ENCODE peak calls at places on chromosomes 13 and 19, in four cellular contexts. B, F, E and G are unnamed samples.
A peak's percentile ranks its signal among the peaks of the same experiment; 100 is the strongest.

GRCh38 chr13:25802579-25802978 is 249.2 kb downstream of the SHISA2 start:
- DNase-seq in E (no peak), B (no peak), F (no peak), G (no peak)

GRCh38 chr13:73593199-73593765 is 534.5 kb downstream of the KLF5 start:
- DNase-seq in E (no peak), F (no peak), B (no peak), G (no peak)

GRCh38 chr13:29886446-29886845 is 36.0 kb upstream of the UBL3 start:
- DNase-seq in E (no peak), B (no peak), F (no peak), G (no peak)

GRCh38 chr13:90564096-90564495 is 783.4 kb upstream of the MIR17HG start:
- DNase-seq in E (no peak), F (no peak), B (no peak), G (no peak)

GRCh38 chr13:41028051-41028450 is 8.9 kb upstream of the ELF1 start:
- DNase-seq in F (no peak), B (no peak), E (peak; percentile 40), G (no peak)

GRCh38 chr13:95494082-95494681 is 58.3 kb upstream of the CLDN10 start:
- DNase-seq in B (peak; percentile 76), E (peak; percentile 59), F (no peak), G (no peak)

GRCh38 chr13:59679239-59679638 is 484.5 kb downstream of the DIAPH3 start:
- DNase-seq in B (no peak), E (no peak), F (no peak), G (no peak)

GRCh38 chr13:77047649-77048343 is 20.8 kb upstream of the FBXL3 start:
- DNase-seq in E (no peak), F (no peak), B (no peak), G (no peak)

GRCh38 chr19:48991823-48992570 is 1.1 kb downstream of the GYS1 start:
- DNase-seq in B (peak; percentile 81), E (peak; percentile 77), F (peak; percentile 72), G (peak; percentile 89)

GRCh38 chr13:97435794-97436193 is 1.8 kb downstream of the RAP2A start:
- DNase-seq in E (no peak), B (peak; percentile 33), F (no peak), G (no peak)

GRCh38 chr13:79385694-79386093 is 20.4 kb downstream of the RBM26 start:
- DNase-seq in B (no peak), F (no peak), E (no peak), G (no peak)

GRCh38 chr13:42696191-42696590 is 85.2 kb upstream of the FAM216B start:
- DNase-seq in E (peak; percentile 74), F (no peak), B (peak; percentile 12), G (no peak)

GRCh38 chr13:74683411-74683810 is 549.2 kb upstream of the KLF12 start:
- DNase-seq in E (no peak), B (no peak), F (no peak), G (no peak)

GRCh38 chr19:55368701-55369563 is 1.3 kb downstream of the IL11 start:
- DNase-seq in F (no peak), B (no peak), E (peak; percentile 16), G (no peak)

GRCh38 chr13:72304121-72304745 is 423.2 kb downstream of the MZT1 start:
- DNase-seq in B (peak; percentile 88), E (no peak), F (no peak), G (no peak)

GRCh38 chr19:55088021-55088451 is 12.4 kb downstream of the EPS8L1 start:
- DNase-seq in F (no peak), E (no peak), B (no peak), G (no peak)

GRCh38 chr13:99969368-99969933 is 2.1 kb downstream of the ZIC5 start:
- DNase-seq in B (no peak), F (peak; percentile 38), E (no peak), G (no peak)

GRCh38 chr19:47614559-47614958 is 5.6 kb downstream of the BICRA start:
- DNase-seq in E (no peak), B (no peak), F (no peak), G (no peak)

GRCh38 chr13:106507560-106508274 is 27.7 kb downstream of the EFNB2 start:
- DNase-seq in E (peak; percentile 96), F (no peak), B (peak; percentile 98), G (no peak)

DNA sequence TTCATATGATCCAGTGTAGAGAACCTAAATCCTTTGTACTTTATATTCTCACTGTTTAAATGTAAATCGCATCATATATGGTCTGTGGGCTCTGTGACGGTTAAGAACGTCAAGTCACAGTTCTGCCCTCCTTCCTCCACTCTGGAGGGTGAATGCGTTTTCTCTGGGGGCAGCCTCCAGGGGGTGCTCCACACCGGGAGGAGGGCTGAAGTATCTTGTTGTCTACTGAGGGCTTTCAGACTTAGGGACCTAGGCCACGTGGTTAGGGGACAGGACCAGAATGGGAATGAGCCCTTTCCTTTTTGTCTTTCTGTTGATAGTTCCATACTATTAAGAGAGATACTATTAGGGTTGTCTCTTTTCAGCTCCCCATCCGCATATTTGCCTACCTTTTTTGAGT is 504.9 kb downstream of the FGF9 start:
- DNase-seq in F (no peak), E (no peak), B (no peak), G (no peak)
- TF ChIP-seq CTCF in F (no peak), E (no peak), B (no peak), G (no peak)

DNA sequence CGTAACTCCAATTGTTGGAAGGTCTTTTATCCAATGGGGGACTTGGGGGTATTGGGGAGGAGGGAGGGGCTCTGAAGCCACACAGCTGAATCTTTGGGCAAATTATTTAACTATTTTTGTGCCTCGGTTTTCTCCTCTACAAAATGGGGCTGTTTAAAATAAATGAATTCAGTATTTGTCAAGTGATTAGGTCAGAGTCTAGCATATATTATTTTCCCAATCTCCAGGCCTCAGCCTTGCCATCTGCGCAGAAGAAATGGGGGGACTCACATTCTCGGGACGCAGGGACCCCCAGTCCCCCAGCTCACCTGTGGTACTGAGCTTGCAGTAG is 1.5 kb downstream of the TLE5 start:
- DNase-seq in F (no peak), E (no peak), B (no peak), G (no peak)
- H3K27me3 ChIP-seq in F (no peaks in the 10 kb centered on the region), E (no peaks in the 10 kb centered on the region), B (no peaks in the 10 kb centered on the region), G (no peaks in the 10 kb centered on the region)

DNA sequence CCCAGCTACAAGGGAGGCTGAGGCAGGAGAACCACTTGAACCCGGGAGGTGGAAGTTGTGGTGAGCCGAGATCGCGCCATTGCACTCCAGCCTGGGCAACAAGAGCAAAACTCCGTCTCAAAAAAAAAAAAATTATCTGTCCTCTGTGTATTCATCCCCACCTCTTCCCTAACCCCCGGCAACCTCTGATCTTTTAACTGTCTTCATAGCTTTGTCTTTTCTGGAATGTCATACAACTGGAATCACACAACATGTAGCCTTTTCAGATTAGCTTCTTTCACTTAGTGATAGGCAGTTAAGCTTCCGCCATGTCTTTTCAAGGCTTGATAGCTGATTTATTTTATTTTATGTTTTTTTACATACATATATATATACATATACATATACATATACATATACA is 8.4 kb upstream of the S1PR5 start:
- DNase-seq in B (no peak), E (no peak), F (no peak), G (no peak)
- TF ChIP-seq CTCF in B (no peak), E (no peak), F (no peak), G (no peak)

GRCh38 chr19:28736528-28736927 is 476.4 kb downstream of the UQCRFS1 start:
- DNase-seq in F (no peak), B (peak; percentile 0), E (no peak), G (no peak)

GRCh38 chr19:28731113-28731512 is 481.8 kb downstream of the UQCRFS1 start:
- DNase-seq in B (no peak), E (no peak), F (no peak), G (no peak)

GRCh38 chr19:28727835-28728159 is 485.2 kb downstream of the UQCRFS1 start:
- DNase-seq in F (no peak), E (no peak), B (no peak), G (no peak)

GRCh38 chr19:28727133-28727834 is 485.7 kb downstream of the UQCRFS1 start:
- DNase-seq in B (peak; percentile 34), F (no peak), E (no peak), G (no peak)

DNA sequence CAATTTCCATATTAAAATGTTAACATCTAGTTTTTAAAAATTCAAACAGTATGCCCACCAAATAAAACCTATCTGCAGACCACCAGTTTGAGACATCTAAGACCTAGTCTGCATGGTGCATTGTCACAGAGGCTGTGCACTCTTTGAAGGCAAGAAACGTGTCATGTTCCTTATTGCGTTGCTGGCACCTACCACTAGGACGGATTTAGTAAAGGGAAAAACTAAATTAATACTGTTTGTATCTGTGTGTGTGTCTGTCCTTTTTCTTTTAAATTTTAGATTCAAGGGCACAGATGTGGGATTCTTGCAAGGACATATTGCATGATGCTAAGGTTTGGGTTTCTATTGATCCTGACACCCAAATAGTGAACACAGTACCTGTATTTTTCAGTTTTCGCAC is 481.4 kb downstream of the UQCRFS1 start:
- DNase-seq in F (no peak), B (no peak), E (no peak), G (no peak)
- H3K27me3 ChIP-seq in F (no peaks in the 10 kb centered on the region), B (no peaks in the 10 kb centered on the region), E (no peaks in the 10 kb centered on the region), G (peaks cover 6% of the 10 kb centered on the region)

GRCh38 chr13:46181799-46182490 is at the start of gene LCP1:
- DNase-seq in E (no peak), B (no peak), F (peak; percentile 88), G (peak; percentile 67)

GRCh38 chr13:46178821-46179220 is 3.2 kb downstream of the LCP1 start:
- DNase-seq in B (no peak), E (no peak), F (no peak), G (no peak)

GRCh38 chr13:46182491-46182877 is 507 bp upstream of the LCP1 start:
- DNase-seq in B (no peak), E (no peak), F (no peak), G (no peak)

GRCh38 chr13:46179576-46180368 is 2.2 kb downstream of the LCP1 start:
- DNase-seq in F (peak; percentile 93), B (no peak), E (no peak), G (no peak)

DNA sequence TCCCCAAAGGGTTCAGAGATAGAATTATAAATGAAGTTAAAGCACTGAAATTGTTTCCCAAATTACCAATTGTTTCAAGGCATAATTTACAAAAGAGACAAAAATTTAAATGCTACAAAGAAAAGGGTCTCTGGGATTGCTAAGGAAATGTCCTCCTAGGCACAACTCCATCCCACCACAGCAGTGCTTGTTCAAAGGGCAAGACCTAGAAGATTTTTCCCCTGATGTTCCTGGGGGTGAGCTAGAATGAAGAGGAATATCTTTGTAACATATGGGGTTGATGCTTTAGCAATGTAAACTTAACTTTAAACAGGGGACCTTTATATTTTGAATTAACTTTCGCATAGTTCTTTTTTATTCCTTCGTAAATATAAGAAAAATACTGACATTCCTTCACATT is 1.6 kb downstream of the LCP1 start:
- DNase-seq in B (no peak), F (no peak), E (no peak), G (no peak)
- TF ChIP-seq CTCF in B (no peak), F (no peak), E (no peak), G (no peak)

GRCh38 chr19:38801359-38802095 is 11.2 kb downstream of the LGALS4 start:
- DNase-seq in F (no peak), E (no peak), B (no peak), G (no peak)
- H3K27me3 ChIP-seq in F (no peaks in the 10 kb centered on the region), E (no peaks in the 10 kb centered on the region), B (peaks cover 6% of the 10 kb centered on the region), G (no peaks in the 10 kb centered on the region)